ENCODE peak calls at places on chromosomes 16 and 17, in nine cellular contexts. G, V, C, W, H, M, D, X and Y are unnamed samples.
A peak's percentile ranks its signal among the peaks of the same experiment; 100 is the strongest.

GRCh38 chr16:47927330-47927729 is 228.5 kb downstream of the ABCC12 start:
- DNase-seq in W (no peak), G (no peak), D (no peak), C (no peak), V (no peak), H (no peak), M (peak; percentile 1), X (peak; percentile 18), Y (no peak)

GRCh38 chr17:39196191-39196819 is 1.2 kb downstream of the CACNB1 start:
- DNase-seq in W (no peak), D (no peak), V (no peak), G (no peak), X (peak; percentile 17), C (no peak), M (no peak), H (peak; percentile 88), Y (no peak)

GRCh38 chr16:81445143-81445922 is 725 bp downstream of the CMIP start:
- DNase-seq in G (peak; percentile 63), D (peak; percentile 42), C (no peak), V (no peak), W (peak; percentile 19), X (peak; percentile 21), M (no peak), H (peak; percentile 64), Y (peak; percentile 78)

GRCh38 chr17:62045517-62045916 is 19.6 kb downstream of the MED13 start:
- DNase-seq in H (no peak), C (no peak), X (no peak), W (no peak), G (no peak), V (no peak), M (no peak), D (no peak), Y (no peak)

GRCh38 chr17:36657763-36658490 is 56.5 kb downstream of the MRM1 start:
- DNase-seq in X (no peak), H (no peak), C (no peak), D (no peak), W (peak; percentile 3), M (peak; percentile 10), G (no peak), V (no peak), Y (peak; percentile 45)

GRCh38 chr16:21260870-21261791 is 17.0 kb downstream of the CRYM start:
- DNase-seq in G (no peak), M (peak; percentile 57), V (no peak), H (no peak), C (peak; percentile 86), W (no peak), D (peak; percentile 91), X (peak; percentile 27), Y (no peak)

GRCh38 chr16:55001931-55002330 is 71.3 kb downstream of the IRX5 start:
- DNase-seq in C (no peak), M (peak; percentile 6), V (no peak), G (no peak), X (peak; percentile 49), H (no peak), D (no peak), W (no peak), Y (no peak)

GRCh38 chr16:57957396-57958392 is 13.2 kb downstream of the CNGB1 start:
- DNase-seq in V (no peak), C (no peak), D (no peak), H (no peak), X (no peak), M (no peak), W (no peak), G (no peak), Y (no peak)

GRCh38 chr16:67979955-67980678 is at the start of gene DPEP3:
- DNase-seq in C (no peak), V (no peak), M (no peak), D (no peak), G (peak; percentile 41), X (no peak), H (no peak), W (no peak), Y (no peak)

GRCh38 chr17:38585056-38585804 is 20.5 kb downstream of the SRCIN1 start:
- DNase-seq in G (no peak), C (no peak), X (no peak), H (no peak), V (no peak), W (no peak), D (no peak), M (no peak), Y (no peak)

GRCh38 chr16:88928405-88929375 is 48.3 kb downstream of the CBFA2T3 start:
- DNase-seq in D (no peak), C (no peak), M (no peak), W (no peak), V (no peak), G (no peak), X (no peak), H (no peak), Y (no peak)

GRCh38 chr17:19646788-19647696 is 1.5 kb upstream of the ALDH3A2 start:
- DNase-seq in W (no peak), G (no peak), D (no peak), X (peak; percentile 9), C (no peak), H (no peak), M (peak; percentile 24), V (no peak), Y (no peak)

GRCh38 chr16:87407511-87408112 is 15.5 kb downstream of the MAP1LC3B start:
- DNase-seq in W (no peak), V (no peak), H (no peak), D (peak; percentile 76), M (peak; percentile 26), C (no peak), G (peak; percentile 65), X (no peak), Y (no peak)

GRCh38 chr17:45718791-45719190 is 65.3 kb upstream of the CRHR1 start:
- DNase-seq in H (no peak), V (no peak), W (no peak), X (no peak), G (no peak), C (no peak), M (no peak), D (no peak), Y (no peak)

GRCh38 chr17:45720386-45720785 is 63.7 kb upstream of the CRHR1 start:
- DNase-seq in V (no peak), M (no peak), X (no peak), W (no peak), G (no peak), D (no peak), C (no peak), H (no peak), Y (no peak)

GRCh38 chr17:45719335-45720071 is 64.6 kb upstream of the CRHR1 start:
- DNase-seq in D (peak; percentile 71), C (peak; percentile 15), X (peak; percentile 78), H (no peak), G (no peak), V (no peak), M (peak; percentile 54), W (no peak), Y (no peak)

DNA sequence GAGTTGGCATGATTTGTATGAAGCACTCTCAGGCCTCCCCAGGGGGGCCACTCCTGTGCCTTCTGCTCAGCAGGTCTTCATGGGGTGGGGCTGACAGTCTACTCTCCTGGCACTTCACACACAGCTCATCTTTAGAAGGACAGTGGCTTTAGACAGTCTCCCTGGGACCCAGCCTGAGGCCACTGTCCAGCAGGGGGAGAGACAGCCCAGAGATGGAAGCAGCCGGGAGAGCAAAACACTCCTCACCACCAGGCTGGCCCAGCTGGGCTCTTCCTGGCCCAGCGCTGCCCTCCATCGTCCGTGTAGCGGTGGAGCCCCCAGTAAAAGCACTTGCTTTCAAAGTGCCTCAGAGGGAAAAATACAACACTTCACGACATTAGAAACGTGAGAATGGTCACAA is 62.0 kb upstream of the CRHR1 start:
- DNase-seq in W (no peak), G (no peak), M (no peak), D (no peak), C (no peak), H (no peak), V (no peak), X (no peak), Y (no peak)
- TF ChIP-seq CTCF in W (no peak), G (peak; percentile 18), M (peak; percentile 14), D (no peak), C (peak; percentile 36), H (peak; percentile 36), V (peak; percentile 31), X (peak; percentile 13), Y (no peak)

GRCh38 chr17:76683011-76683755 is 27.6 kb downstream of the MXRA7 start:
- DNase-seq in M (no peak), C (no peak), G (no peak), V (no peak), D (no peak), X (no peak), H (no peak), W (no peak), Y (no peak)
- TF ChIP-seq CTCF in M (no peak), C (peak; percentile 11), G (peak; percentile 25), V (no peak), D (no peak), X (no peak), H (no peak), W (no peak), Y (no peak)

DNA sequence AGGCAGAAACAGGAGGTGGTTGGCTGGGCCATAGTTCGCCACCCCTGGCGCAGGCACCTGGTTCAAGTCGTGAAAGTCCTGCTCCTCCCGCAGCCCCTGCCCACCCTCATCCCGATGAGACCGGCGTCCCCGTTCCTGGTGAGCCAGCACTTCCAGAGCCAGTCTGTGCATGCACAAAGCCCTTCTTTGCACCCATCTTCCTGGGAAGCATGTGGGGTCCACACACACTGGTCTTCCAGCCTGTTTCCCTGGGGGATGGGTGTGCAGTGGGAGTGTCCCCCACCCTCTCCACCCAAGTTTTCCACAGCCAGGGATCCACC is 1.6 kb upstream of the ZG16B start:
- DNase-seq in W (no peak), X (no peak), C (no peak), V (no peak), G (no peak), M (no peak), H (peak; percentile 28), D (no peak), Y (no peak)
- TF ChIP-seq CTCF in W (no peak), X (no peak), C (no peak), V (no peak), G (no peak), M (no peak), H (no peak), D (no peak), Y (no peak)

GRCh38 chr16:17557480-17557879 is 86.7 kb upstream of the XYLT1 start:
- DNase-seq in M (no peak), X (no peak), G (no peak), C (no peak), D (no peak), W (no peak), H (no peak), V (no peak), Y (no peak)

GRCh38 chr16:17556276-17557052 is 85.7 kb upstream of the XYLT1 start:
- DNase-seq in X (peak; percentile 25), V (no peak), D (peak; percentile 52), G (no peak), C (no peak), M (peak; percentile 11), H (no peak), W (no peak), Y (peak; percentile 41)

GRCh38 chr16:17560548-17560947 is 89.8 kb upstream of the XYLT1 start:
- DNase-seq in V (no peak), D (no peak), M (no peak), W (no peak), X (no peak), C (no peak), G (no peak), H (no peak), Y (no peak)

GRCh38 chr16:17552351-17552750 is 81.6 kb upstream of the XYLT1 start:
- DNase-seq in D (peak; percentile 71), V (no peak), C (no peak), W (no peak), H (no peak), G (no peak), M (no peak), X (no peak), Y (no peak)

GRCh38 chr16:17555176-17555575 is 84.4 kb upstream of the XYLT1 start:
- DNase-seq in M (peak; percentile 21), G (no peak), X (peak; percentile 92), D (peak; percentile 51), W (no peak), H (no peak), V (no peak), C (peak; percentile 51), Y (no peak)
- TF ChIP-seq CTCF in M (no peak), G (no peak), X (peak; percentile 35), D (no peak), W (no peak), H (no peak), V (no peak), C (peak; percentile 27), Y (no peak)